ENCODE peak calls at places on chromosomes 7 and 10, in nine cellular contexts. N is foreskin fibroblast, X is coronary artery, R is IMR-90, M is astrocyte, F is HFF-Myc, Q is tibial nerve, J is LNCaP clone FGC, V is epithelial cell of esophagus. E is an unnamed sample.

GRCh38 chr10:126902157-126902556 is 3.1 kb upstream of the DOCK1 start:
- DNase-seq in N (peak), X (no peak), R (peak), M (peak), F (peak), Q (no peak), J (no peak), V (peak), E (peak)

GRCh38 chr7:2873686-2874551 is 29.8 kb upstream of the GNA12 start:
- DNase-seq in N (peak), X (no peak), R (peak), M (peak), F (peak), Q (no peak), J (no peak), V (peak), E (peak)

GRCh38 chr10:76403876-76404275 is 972.5 kb downstream of the LRMDA start:
- DNase-seq in N (peak), X (no peak), R (peak), M (no peak), F (no peak), Q (no peak), J (no peak), V (peak), E (no peak)

GRCh38 chr7:34184466-34184865 is 279.1 kb downstream of the BMPER start:
- DNase-seq in N (peak), X (no peak), R (peak), M (no peak), F (no peak), Q (no peak), J (no peak), V (peak), E (no peak)

GRCh38 chr7:71618281-71618680 is 486.3 kb downstream of the GALNT17 start:
- DNase-seq in N (no peak), X (no peak), R (no peak), M (peak), F (no peak), Q (no peak), J (no peak), V (no peak), E (no peak)

GRCh38 chr10:72081210-72081609 is 7.1 kb downstream of the SPOCK2 start:
- DNase-seq in N (no peak), X (no peak), R (no peak), M (no peak), F (no peak), Q (no peak), J (no peak), V (no peak), E (no peak)

GRCh38 chr7:75808106-75808505 is 5.5 kb downstream of the CCL24 start:
- DNase-seq in N (no peak), X (no peak), R (no peak), M (no peak), F (no peak), Q (no peak), J (peak), V (no peak), E (no peak)

GRCh38 chr10:29746080-29746797 is 111.5 kb upstream of the SVIL start:
- DNase-seq in N (peak), X (peak), R (peak), M (peak), F (peak), Q (no peak), J (no peak), V (no peak), E (peak)

GRCh38 chr10:129601737-129602136 is 134.7 kb downstream of the MGMT start:
- DNase-seq in N (no peak), X (no peak), R (no peak), M (no peak), F (no peak), Q (no peak), J (no peak), V (no peak), E (no peak)

GRCh38 chr10:122786269-122786668 is 59.4 kb downstream of the CUZD1 start:
- DNase-seq in N (peak), X (no peak), R (peak), M (peak), F (peak), Q (no peak), J (peak), V (peak), E (no peak)

GRCh38 chr7:28503396-28503795 is 91.1 kb downstream of the CREB5 start:
- DNase-seq in N (peak), X (no peak), R (peak), M (no peak), F (no peak), Q (no peak), J (no peak), V (peak), E (no peak)

GRCh38 chr10:119161680-119162079 is 3.8 kb downstream of the SFXN4 start:
- DNase-seq in N (peak), X (no peak), R (peak), M (peak), F (no peak), Q (no peak), J (no peak), V (peak), E (no peak)

GRCh38 chr10:76080991-76081390 is 649.6 kb downstream of the LRMDA start:
- DNase-seq in N (peak), X (no peak), R (peak), M (peak), F (no peak), Q (no peak), J (no peak), V (peak), E (no peak)

GRCh38 chr10:132518572-132519381 is 18.8 kb upstream of the INPP5A start:
- DNase-seq in N (no peak), X (peak), R (no peak), M (no peak), F (no peak), Q (peak), J (peak), V (peak), E (no peak)
- H3K4me3 ChIP-seq in N (no peak), X (no peak), R (no peak), M (no peak), F (no peak), Q (no peak), J (peak), V (no peak), E (no peak)

GRCh38 chr10:96690755-96691730 is 29.3 kb downstream of the PIK3AP1 start:
- DNase-seq in N (no peak), X (no peak), R (peak), M (peak), F (no peak), Q (no peak), J (no peak), V (no peak), E (no peak)
- TF ChIP-seq CTCF in N (no peak), X (no peak), R (peak), M (no peak), F (no peak), Q (no peak), J (no peak), V (no peak), E (no peak)

DNA sequence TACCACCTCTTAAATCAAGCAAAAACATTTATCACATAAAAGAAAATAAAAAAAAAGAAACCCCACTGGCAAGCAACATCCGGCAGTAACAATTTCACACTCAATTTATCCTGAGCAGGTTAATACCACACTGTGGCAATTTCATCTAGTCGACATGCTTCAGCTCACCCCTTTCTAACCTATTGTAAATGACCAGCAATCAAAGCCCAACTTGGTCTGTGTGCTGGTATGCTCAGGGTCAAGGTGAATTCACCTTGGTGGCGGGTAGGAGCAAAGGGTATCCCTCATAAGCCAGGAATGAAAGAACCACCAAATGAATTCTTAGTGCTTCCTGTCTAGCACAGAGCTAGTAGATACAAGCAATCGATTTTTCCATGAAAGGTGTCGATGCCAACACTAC is 109.1 kb upstream of the AFAP1L2 start:
- DNase-seq in N (no peak), X (no peak), R (no peak), M (no peak), F (no peak), Q (no peak), J (no peak), V (no peak), E (no peak)
- H3K4me3 ChIP-seq in N (no peak), X (no peak), R (no peak), M (no peak), F (no peak), Q (no peak), J (no peak), V (no peak), E (no peak)

DNA sequence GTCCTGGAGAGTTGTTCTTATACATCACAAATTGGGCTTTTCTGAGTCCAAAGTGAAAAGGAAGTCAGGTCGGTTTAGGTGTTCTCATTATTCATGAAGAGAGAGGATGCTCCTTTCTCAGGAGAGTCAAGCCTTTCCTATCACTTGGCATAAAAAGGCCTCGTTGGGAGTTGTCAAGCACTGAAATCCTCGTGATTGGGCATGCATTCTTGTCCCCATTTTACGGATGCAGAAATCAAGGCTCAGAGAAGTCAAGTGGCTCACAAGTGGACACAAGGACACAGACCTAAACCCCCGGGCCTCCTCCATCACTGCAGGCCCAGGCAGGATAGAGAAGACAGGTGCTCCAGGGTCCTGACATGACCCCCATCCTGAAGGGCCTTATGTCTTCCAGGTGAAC is 8.5 kb downstream of the RBP3 start:
- DNase-seq in N (no peak), X (no peak), R (no peak), M (no peak), F (no peak), Q (no peak), J (no peak), V (no peak), E (no peak)
- TF ChIP-seq CTCF in N (no peak), X (no peak), R (no peak), M (no peak), F (no peak), Q (no peak), J (no peak), V (no peak), E (no peak)

GRCh38 chr7:12926236-12926635 is 238.8 kb downstream of the ARL4A start:
- DNase-seq in N (no peak), X (no peak), R (no peak), M (no peak), F (no peak), Q (no peak), J (no peak), V (no peak), E (no peak)
- H3K4me3 ChIP-seq in N (no peak), X (no peak), R (no peak), M (no peak), F (no peak), Q (no peak), J (no peak), V (no peak), E (no peak)

GRCh38 chr7:47301078-47301477 is 280.8 kb downstream of the TNS3 start:
- DNase-seq in N (no peak), X (peak), R (no peak), M (no peak), F (no peak), Q (no peak), J (no peak), V (no peak), E (no peak)
- TF ChIP-seq CTCF in N (no peak), X (no peak), R (no peak), M (no peak), F (no peak), Q (no peak), J (peak), V (no peak), E (no peak)

E was measured in AG09309.